ENCODE peak calls at places on chromosomes 13 and 19, in nine cellular contexts. I, F, R, V, J, C, E, T and B are unnamed samples.
A peak's percentile ranks its signal among the peaks of the same experiment; 100 is the strongest.

GRCh38 chr19:35015576-35016351 is 14.5 kb upstream of the SCN1B start:
- DNase-seq in I (no peak), F (no peak), R (peak; percentile 29), V (no peak), J (no peak), C (no peak), E (no peak), T (no peak), B (no peak)

GRCh38 chr19:1131718-1132552 is 28.1 kb downstream of the GPX4 start:
- DNase-seq in I (peak; percentile 38), F (peak; percentile 72), R (peak; percentile 59), V (peak; percentile 87), J (no peak), C (peak; percentile 90), E (peak; percentile 96), T (peak; percentile 77), B (peak; percentile 90)

GRCh38 chr19:45156751-45157150 is 4.0 kb downstream of the NKPD1 start:
- DNase-seq in I (no peak), F (no peak), R (no peak), V (no peak), J (no peak), C (no peak), E (peak; percentile 73), T (no peak), B (no peak)

GRCh38 chr19:13840751-13841338 is 36.1 kb upstream of the NANOS3 start:
- DNase-seq in I (no peak), F (no peak), R (no peak), V (no peak), J (no peak), C (no peak), E (no peak), T (no peak), B (no peak)

GRCh38 chr13:34521166-34521565 is 420.9 kb upstream of the NBEA start:
- DNase-seq in I (no peak), F (no peak), R (no peak), V (no peak), J (no peak), C (no peak), E (no peak), T (no peak), B (no peak)

GRCh38 chr13:50910483-50910805 is 853 bp downstream of the RNASEH2B start:
- DNase-seq in I (peak; percentile 49), F (peak; percentile 23), R (no peak), V (no peak), J (peak; percentile 65), C (no peak), E (peak; percentile 20), T (peak; percentile 55), B (peak; percentile 49)

GRCh38 chr13:66503890-66504289 is 726.2 kb downstream of the PCDH9 start:
- DNase-seq in I (no peak), F (no peak), R (no peak), V (no peak), J (no peak), C (no peak), E (peak; percentile 79), T (no peak), B (peak; percentile 32)

GRCh38 chr19:13022859-13023636 is 27.8 kb downstream of the NFIX start:
- DNase-seq in I (no peak), F (no peak), R (peak; percentile 96), V (no peak), J (peak; percentile 95), C (no peak), E (peak; percentile 85), T (peak; percentile 75), B (peak; percentile 94)

GRCh38 chr19:29812881-29813275 is 1.1 kb downstream of the CCNE1 start:
- DNase-seq in I (no peak), F (no peak), R (no peak), V (no peak), J (no peak), C (no peak), E (no peak), T (no peak), B (no peak)